ENCODE peak calls at places on chromosomes 5 and 9, in six cellular contexts. A is GM13977, J is H1, X is B cell, G is hepatocyte, V is cardiac muscle cell. Z is an unnamed sample.

GRCh38 chr9:14434971-14435718 is 121.2 kb upstream of the NFIB start:
- DNase-seq in A (no peak), J (no peak), X (no peak), G (no peak), V (no peak), Z (no peak)

GRCh38 chr9:100426532-100427365 is at the start of gene MSANTD3:
- DNase-seq in A (peak), J (no peak), X (peak), G (peak), V (peak), Z (peak)

GRCh38 chr9:116027096-116027495 is 126.5 kb upstream of the PAPPA start:
- DNase-seq in A (no peak), J (no peak), X (no peak), G (no peak), V (peak), Z (no peak)

GRCh38 chr5:110104048-110104725 is 414.5 kb downstream of the MAN2A1 start:
- DNase-seq in A (no peak), J (no peak), X (no peak), G (no peak), V (no peak), Z (no peak)

GRCh38 chr5:54646285-54647101 is 128.9 kb downstream of the SNX18 start:
- DNase-seq in A (peak), J (peak), X (peak), G (no peak), V (peak), Z (peak)

GRCh38 chr5:518721-519120 is 5.5 kb downstream of the SLC9A3 start:
- DNase-seq in A (no peak), J (no peak), X (no peak), G (peak), V (no peak), Z (no peak)

GRCh38 chr5:143890475-143890874 is 78.5 kb downstream of the HMHB1 start:
- DNase-seq in A (no peak), J (no peak), X (no peak), G (no peak), V (no peak), Z (no peak)

GRCh38 chr5:80210014-80210413 is 45.8 kb downstream of the SERINC5 start:
- DNase-seq in A (no peak), J (no peak), X (no peak), G (no peak), V (no peak), Z (no peak)

GRCh38 chr5:143217065-143217803 is 186.3 kb downstream of the NR3C1 start:
- DNase-seq in A (no peak), J (no peak), X (no peak), G (peak), V (peak), Z (no peak)

GRCh38 chr5:15914603-15915002 is 265.0 kb downstream of the MARCHF11 start:
- DNase-seq in A (no peak), J (no peak), X (no peak), G (no peak), V (peak), Z (no peak)

GRCh38 chr5:32842798-32843531 is 131.8 kb downstream of the NPR3 start:
- DNase-seq in A (no peak), J (no peak), X (no peak), G (peak), V (no peak), Z (no peak)

GRCh38 chr9:21833090-21833801 is 30.8 kb downstream of the MTAP start:
- DNase-seq in A (no peak), J (no peak), X (peak), G (no peak), V (no peak), Z (no peak)

GRCh38 chr9:87148391-87149237 is 201.3 kb upstream of the GAS1 start:
- DNase-seq in A (no peak), J (peak), X (no peak), G (peak), V (peak), Z (peak)
- TF ChIP-seq CTCF in A (no peak), J (no peak), X (no peak), G (peak), V (peak), Z (peak)

DNA sequence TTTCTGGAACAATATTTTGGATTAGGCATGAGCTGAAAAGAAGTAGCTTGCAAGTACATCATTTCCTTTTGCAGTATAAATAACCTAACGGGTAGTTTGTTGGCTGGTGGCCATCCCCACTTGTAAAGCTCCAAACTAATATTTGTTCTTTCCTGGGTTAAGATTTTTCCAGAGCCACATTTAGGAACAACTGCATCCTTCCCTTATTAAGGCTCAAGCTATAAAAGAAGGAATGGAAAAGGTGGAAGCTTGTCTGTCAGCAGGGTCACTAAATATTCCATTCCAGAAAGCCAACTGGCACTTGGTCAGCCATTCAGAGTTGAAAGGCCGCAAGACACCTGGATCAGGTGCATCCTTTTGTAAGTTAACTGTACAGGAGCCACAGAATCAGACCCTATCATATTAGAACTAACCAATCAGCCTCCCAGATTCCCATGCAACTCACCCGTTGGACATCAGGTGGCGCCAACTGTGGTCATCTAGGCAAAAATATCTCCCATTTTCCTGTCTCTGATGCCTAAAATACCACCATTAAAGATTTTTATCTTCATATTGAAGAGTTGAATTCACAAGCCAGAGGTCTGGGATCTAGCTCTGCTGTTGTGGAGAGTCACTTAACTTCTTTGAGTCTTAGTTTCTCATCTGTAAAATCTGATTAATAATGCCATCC is 82.9 kb downstream of the PTCD2 start:
- DNase-seq in A (no peak), J (no peak), X (no peak), G (no peak), V (no peak), Z (peak)
- TF ChIP-seq CTCF in A (peak), J (peak), X (peak), G (no peak), V (peak), Z (peak)

DNA sequence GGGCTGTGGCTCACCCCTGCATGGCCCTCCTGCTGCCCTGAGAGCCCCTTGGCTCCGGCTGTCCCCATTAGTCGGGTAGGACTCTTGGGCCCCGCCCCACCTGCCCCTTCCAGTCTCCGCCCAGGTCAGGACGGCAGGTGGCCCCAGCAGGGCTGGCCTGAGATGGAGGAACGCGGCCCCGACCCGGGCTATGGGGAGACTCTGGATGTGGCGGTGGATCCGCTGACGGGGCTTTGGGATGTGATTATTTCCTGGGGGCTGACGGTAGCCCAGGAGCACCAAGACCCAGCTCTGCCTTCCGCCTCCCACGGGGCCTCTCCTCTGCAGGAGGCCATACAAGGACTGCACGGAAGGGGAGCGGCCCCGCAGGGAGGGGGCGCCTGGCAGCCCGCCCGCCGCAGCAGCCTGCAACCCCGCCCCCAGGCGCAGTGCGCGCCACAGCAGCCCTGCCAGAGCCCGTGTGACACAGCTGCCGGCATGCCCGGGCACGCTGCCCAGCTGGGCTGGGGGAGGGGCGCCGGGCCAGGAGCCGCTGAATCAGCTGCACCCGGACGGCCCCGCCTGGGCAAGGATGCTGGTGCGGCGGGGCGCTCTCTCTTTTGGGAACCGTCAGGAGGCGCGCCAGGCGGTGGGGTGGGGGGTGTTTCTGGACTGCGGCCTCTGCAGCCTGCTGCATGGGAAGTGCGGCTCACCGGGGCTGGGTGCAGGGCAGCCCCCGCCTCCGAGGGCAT is 9.2 kb downstream of the TMEM250 start:
- DNase-seq in A (peak), J (no peak), X (peak), G (peak), V (peak), Z (peak)
- TF ChIP-seq CTCF in A (no peak), J (peak), X (no peak), G (no peak), V (peak), Z (no peak)

GRCh38 chr9:135741276-135742219 is 39.6 kb downstream of the KCNT1 start:
- DNase-seq in A (no peak), J (no peak), X (no peak), G (no peak), V (no peak), Z (no peak)
- TF ChIP-seq CTCF in A (no peak), J (peak), X (no peak), G (no peak), V (no peak), Z (no peak)

GRCh38 chr5:1950096-1950707 is 67.5 kb upstream of the IRX4 start:
- DNase-seq in A (no peak), J (no peak), X (no peak), G (no peak), V (no peak), Z (no peak)

GRCh38 chr5:1948111-1948510 is 65.4 kb upstream of the IRX4 start:
- DNase-seq in A (no peak), J (no peak), X (no peak), G (no peak), V (no peak), Z (no peak)

GRCh38 chr5:1949253-1949652 is 66.5 kb upstream of the IRX4 start:
- DNase-seq in A (no peak), J (no peak), X (no peak), G (no peak), V (no peak), Z (no peak)

GRCh38 chr5:1946776-1947175 is 64.1 kb upstream of the IRX4 start:
- DNase-seq in A (no peak), J (no peak), X (no peak), G (no peak), V (no peak), Z (peak)

GRCh38 chr5:1948663-1949191 is 66.0 kb upstream of the IRX4 start:
- DNase-seq in A (no peak), J (no peak), X (no peak), G (no peak), V (no peak), Z (peak)
- TF ChIP-seq CTCF in A (no peak), J (no peak), X (no peak), G (no peak), V (no peak), Z (no peak)